ENCODE peak calls at places on chromosomes 4 and X, in nine cellular contexts. F is GM12878, K is K562, N is A549, G is GM23338, Y is HCT116, H is Panc1, S is HepG2, Z is SK-N-SH. U is an unnamed sample.

GRCh38 chrX:107483976-107484726 is 34.7 kb downstream of the FRMPD3 start:
- DNase-seq in F (no peak), K (peak), N (no peak), G (peak), Y (no peak), H (no peak), S (no peak), Z (peak), U (no peak)

GRCh38 chr4:31275906-31276305 is 555.7 kb downstream of the PCDH7 start:
- DNase-seq in F (no peak), K (no peak), N (no peak), G (peak), Y (no peak), H (no peak), S (no peak), Z (no peak), U (no peak)

GRCh38 chr4:1058198-1058996 is 47.0 kb downstream of the FGFRL1 start:
- DNase-seq in F (no peak), K (no peak), N (no peak), G (no peak), Y (no peak), H (no peak), S (no peak), Z (no peak), U (no peak)

GRCh38 chr4:157821814-157822213 is 351.0 kb downstream of the GASK1B start:
- DNase-seq in F (no peak), K (no peak), N (no peak), G (no peak), Y (no peak), H (no peak), S (no peak), Z (no peak), U (no peak)

GRCh38 chr4:81214518-81215218 is 354 bp downstream of the PRKG2 start:
- DNase-seq in F (no peak), K (no peak), N (no peak), G (peak), Y (no peak), H (no peak), S (no peak), Z (peak), U (no peak)

GRCh38 chr4:111842336-111842735 is 302.9 kb upstream of the FAM241A start:
- DNase-seq in F (no peak), K (no peak), N (no peak), G (no peak), Y (no peak), H (no peak), S (no peak), Z (no peak), U (no peak)

GRCh38 chr4:99379571-99379970 is 27.0 kb upstream of the ADH1C start:
- DNase-seq in F (no peak), K (no peak), N (no peak), G (no peak), Y (no peak), H (no peak), S (no peak), Z (no peak), U (no peak)

GRCh38 chrX:119687661-119688413 is 5.1 kb downstream of the SEPTIN6 start:
- DNase-seq in F (no peak), K (no peak), N (no peak), G (no peak), Y (no peak), H (no peak), S (no peak), Z (no peak), U (no peak)

GRCh38 chr4:123554263-123554662 is 157.7 kb downstream of the SPRY1 start:
- DNase-seq in F (no peak), K (no peak), N (no peak), G (no peak), Y (no peak), H (no peak), S (no peak), Z (no peak), U (no peak)

GRCh38 chr4:88953400-88953799 is 103.6 kb downstream of the FAM13A start:
- DNase-seq in F (peak), K (no peak), N (no peak), G (no peak), Y (no peak), H (no peak), S (no peak), Z (no peak), U (no peak)

GRCh38 chr4:24915121-24915922 is 2.5 kb upstream of the CCDC149 start:
- DNase-seq in F (no peak), K (no peak), N (no peak), G (peak), Y (no peak), H (no peak), S (peak), Z (no peak), U (no peak)

GRCh38 chr4:119118397-119118796 is 17.2 kb upstream of the MYOZ2 start:
- DNase-seq in F (no peak), K (no peak), N (no peak), G (no peak), Y (no peak), H (no peak), S (no peak), Z (no peak), U (peak)

GRCh38 chrX:120697053-120697452 is 67.2 kb upstream of the C1GALT1C1 start:
- DNase-seq in F (peak), K (no peak), N (no peak), G (no peak), Y (no peak), H (no peak), S (no peak), Z (no peak), U (no peak)

GRCh38 chr4:5378002-5378401 is 326.7 kb downstream of the STK32B start:
- DNase-seq in F (no peak), K (peak), N (no peak), G (peak), Y (peak), H (no peak), S (peak), Z (no peak), U (no peak)

GRCh38 chr4:8177544-8177943 is 18.9 kb upstream of the ABLIM2 start:
- DNase-seq in F (no peak), K (no peak), N (no peak), G (no peak), Y (no peak), H (no peak), S (no peak), Z (peak), U (no peak)

GRCh38 chr4:177185151-177185550 is 124.5 kb upstream of the NEIL3 start:
- DNase-seq in F (no peak), K (no peak), N (no peak), G (no peak), Y (no peak), H (no peak), S (no peak), Z (no peak), U (no peak)

GRCh38 chr4:57370691-57371090 is 260.5 kb upstream of the IGFBP7 start:
- DNase-seq in F (no peak), K (no peak), N (no peak), G (no peak), Y (no peak), H (no peak), S (no peak), Z (no peak), U (no peak)

GRCh38 chr4:7964890-7965662 is 25.4 kb upstream of the AFAP1 start:
- DNase-seq in F (no peak), K (no peak), N (no peak), G (peak), Y (no peak), H (no peak), S (no peak), Z (no peak), U (no peak)

GRCh38 chr4:124019749-124020549 is 623.4 kb downstream of the SPRY1 start:
- DNase-seq in F (no peak), K (no peak), N (no peak), G (no peak), Y (no peak), H (no peak), S (no peak), Z (no peak), U (no peak)

GRCh38 chrX:69538321-69538876 is 34.3 kb downstream of the NALF2 start:
- DNase-seq in F (no peak), K (peak), N (peak), G (peak), Y (peak), H (no peak), S (peak), Z (peak), U (peak)

GRCh38 chr4:150152764-150153163 is 74.5 kb downstream of the DCLK2 start:
- DNase-seq in F (no peak), K (no peak), N (no peak), G (no peak), Y (no peak), H (no peak), S (no peak), Z (no peak), U (no peak)

GRCh38 chr4:40550900-40551546 is 78.6 kb downstream of the RBM47 start:
- DNase-seq in F (peak), K (peak), N (peak), G (peak), Y (peak), H (peak), S (peak), Z (no peak), U (peak)

GRCh38 chr4:48899950-48900349 is 6.6 kb downstream of the OCIAD2 start:
- DNase-seq in F (no peak), K (no peak), N (no peak), G (no peak), Y (no peak), H (no peak), S (no peak), Z (no peak), U (no peak)
- H3K27ac ChIP-seq in F (peak), K (peak), N (peak), G (peak), Y (no peak), H (peak), S (no peak), Z (no peak), U (peak)

GRCh38 chr4:100933628-100934027 is 413.7 kb downstream of the PPP3CA start:
- DNase-seq in F (no peak), K (no peak), N (no peak), G (no peak), Y (no peak), H (no peak), S (no peak), Z (no peak), U (no peak)
- H3K4me3 ChIP-seq in F (no peak), K (no peak), N (no peak), G (no peak), Y (no peak), H (no peak), S (no peak), Z (no peak), U (no peak)

DNA sequence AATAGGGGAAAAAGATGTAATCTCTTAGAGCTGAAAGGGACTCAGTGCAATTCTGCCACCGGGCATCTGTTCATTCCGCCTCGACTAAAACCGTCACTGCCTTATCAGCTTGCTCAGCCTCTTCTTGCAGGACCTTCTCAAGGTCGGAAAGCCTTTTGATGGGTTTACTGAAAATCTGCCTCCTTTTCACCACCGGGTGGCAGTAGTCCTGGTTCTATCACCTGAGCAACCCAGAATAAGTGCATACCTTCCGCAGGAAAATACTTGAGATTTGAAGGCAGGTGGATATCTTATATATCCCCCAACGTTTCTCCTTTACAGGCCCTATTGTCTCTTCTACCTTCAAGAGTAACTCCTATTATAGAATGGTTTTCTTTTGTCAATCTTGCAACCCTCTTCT is 103.4 kb upstream of the PAK3 start:
- DNase-seq in F (no peak), K (peak), N (peak), G (peak), Y (no peak), H (peak), S (peak), Z (peak), U (peak)
- TF ChIP-seq REST in F (no peak), K (no peak), N (no peak), G (no peak), Y (no peak), H (no peak), S (no peak), Z (no peak), U (no peak)

DNA sequence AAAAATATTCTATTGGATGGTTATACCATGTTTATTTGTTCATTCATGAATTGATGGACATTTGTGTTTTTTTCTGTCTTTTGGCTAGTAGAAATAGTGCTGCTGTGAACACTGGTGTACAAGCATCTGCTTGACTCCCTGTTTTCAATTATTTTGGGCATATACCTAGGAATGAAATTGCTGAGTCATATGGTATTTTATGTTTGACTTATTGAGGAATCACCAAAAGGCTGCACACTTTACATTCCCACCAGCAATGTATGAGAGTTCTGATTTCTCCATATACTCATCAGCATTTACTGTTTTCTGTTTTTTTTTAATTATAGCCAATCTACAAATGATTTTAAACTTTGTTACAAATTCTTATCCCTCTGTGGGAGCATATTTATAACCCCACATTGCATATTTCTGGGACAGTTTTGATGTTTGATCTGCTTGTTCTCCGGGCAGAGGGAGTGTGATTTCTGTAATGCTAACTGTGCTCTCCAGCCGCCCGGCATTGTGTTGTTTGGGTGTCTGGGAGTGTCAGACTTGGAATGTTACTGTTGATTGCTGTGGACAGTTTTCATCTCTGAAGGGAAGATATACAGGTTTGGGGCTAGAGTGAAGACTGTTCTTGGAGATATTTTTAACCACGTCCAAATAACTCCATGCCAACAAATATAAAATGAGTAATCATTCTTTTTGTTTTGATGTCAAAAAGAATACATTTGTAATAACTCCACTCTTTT is 60.5 kb upstream of the PGRMC2 start:
- DNase-seq in F (no peak), K (no peak), N (no peak), G (no peak), Y (no peak), H (no peak), S (no peak), Z (no peak), U (no peak)
- H3K27ac ChIP-seq in F (no peak), K (peak), N (peak), G (no peak), Y (no peak), H (no peak), S (no peak), Z (peak), U (no peak)

GRCh38 chr4:10371121-10371520 is 86.1 kb downstream of the ZNF518B start:
- DNase-seq in F (no peak), K (no peak), N (no peak), G (no peak), Y (no peak), H (no peak), S (no peak), Z (no peak), U (no peak)

GRCh38 chr4:10371869-10372471 is 85.3 kb downstream of the ZNF518B start:
- DNase-seq in F (no peak), K (peak), N (no peak), G (peak), Y (no peak), H (no peak), S (no peak), Z (no peak), U (no peak)

GRCh38 chr4:10364194-10364593 is 93.0 kb downstream of the ZNF518B start:
- DNase-seq in F (no peak), K (no peak), N (no peak), G (no peak), Y (no peak), H (no peak), S (no peak), Z (no peak), U (no peak)

GRCh38 chr4:10366628-10367027 is 90.6 kb downstream of the ZNF518B start:
- DNase-seq in F (no peak), K (no peak), N (no peak), G (no peak), Y (no peak), H (no peak), S (no peak), Z (no peak), U (no peak)

DNA sequence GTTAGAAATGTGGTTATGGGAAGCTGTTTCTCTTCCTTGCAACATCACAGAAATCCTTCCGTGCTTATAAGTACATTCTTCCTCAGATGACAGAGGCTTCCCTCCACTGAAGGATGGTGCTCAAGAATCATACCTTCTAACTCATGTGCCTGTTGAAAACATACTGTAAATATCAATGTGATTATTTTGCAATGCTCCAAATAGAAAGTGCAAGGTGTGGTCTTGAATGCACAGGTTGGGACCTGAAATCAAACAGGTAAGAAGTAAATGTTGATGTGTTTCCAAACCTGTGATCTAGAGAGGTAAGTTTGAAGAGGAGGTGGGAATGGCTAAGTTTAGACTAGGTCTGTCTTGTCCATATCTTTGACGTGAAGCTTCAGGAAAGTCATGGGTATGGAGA is 87.7 kb downstream of the ZNF518B start:
- DNase-seq in F (no peak), K (no peak), N (no peak), G (no peak), Y (no peak), H (no peak), S (no peak), Z (no peak), U (no peak)
- H3K4me3 ChIP-seq in F (no peak), K (no peak), N (no peak), G (no peak), Y (no peak), H (no peak), S (no peak), Z (no peak), U (no peak)

DNA sequence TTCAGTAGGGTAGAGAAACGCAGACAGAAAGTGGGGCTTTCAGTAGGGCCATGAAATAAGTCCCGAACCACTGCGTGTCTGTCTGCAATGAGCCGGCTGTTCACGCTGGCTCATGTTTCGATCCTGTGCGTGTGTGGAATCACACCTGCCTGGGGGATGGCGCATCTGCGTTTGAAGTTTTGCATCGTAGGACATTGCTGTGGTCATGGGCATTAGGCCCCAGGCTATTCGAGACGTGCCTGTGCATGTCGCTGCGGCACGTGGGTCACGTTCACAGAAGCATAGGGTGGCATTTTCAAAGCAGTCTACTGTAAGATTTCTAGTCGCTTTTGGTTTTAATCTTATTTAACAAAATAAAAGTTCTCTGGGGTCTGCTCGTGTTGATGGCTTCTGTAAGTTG is 25.5 kb upstream of the HGFAC start:
- DNase-seq in F (no peak), K (no peak), N (no peak), G (no peak), Y (no peak), H (no peak), S (no peak), Z (no peak), U (no peak)
- TF ChIP-seq REST in F (no peak), K (no peak), N (no peak), G (no peak), Y (no peak), H (no peak), S (no peak), Z (no peak), U (no peak)

GRCh38 chrX:154603438-154604430 is 15.3 kb downstream of the CTAG1B start:
- DNase-seq in F (no peak), K (no peak), N (peak), G (no peak), Y (peak), H (peak), S (no peak), Z (no peak), U (no peak)
- H3K27ac ChIP-seq in F (no peak), K (no peak), N (peak), G (no peak), Y (peak), H (peak), S (no peak), Z (no peak), U (no peak)

GRCh38 chr4:48267574-48267973 is 2.1 kb downstream of the TEC start:
- DNase-seq in F (no peak), K (no peak), N (no peak), G (no peak), Y (no peak), H (no peak), S (no peak), Z (no peak), U (no peak)
- H3K4me3 ChIP-seq in F (peak), K (peak), N (no peak), G (no peak), Y (no peak), H (no peak), S (no peak), Z (no peak), U (no peak)

GRCh38 chr4:174402470-174403176 is 118.9 kb downstream of the CEP44 start:
- DNase-seq in F (no peak), K (no peak), N (peak), G (no peak), Y (no peak), H (no peak), S (no peak), Z (no peak), U (no peak)

GRCh38 chr4:174401471-174402130 is 117.9 kb downstream of the CEP44 start:
- DNase-seq in F (no peak), K (no peak), N (peak), G (no peak), Y (no peak), H (no peak), S (no peak), Z (no peak), U (no peak)

GRCh38 chr4:174394915-174395314 is 111.2 kb downstream of the CEP44 start:
- DNase-seq in F (no peak), K (no peak), N (no peak), G (no peak), Y (no peak), H (no peak), S (no peak), Z (no peak), U (no peak)

GRCh38 chr4:174396599-174396998 is 112.9 kb downstream of the CEP44 start:
- DNase-seq in F (no peak), K (no peak), N (no peak), G (no peak), Y (no peak), H (no peak), S (no peak), Z (no peak), U (no peak)

DNA sequence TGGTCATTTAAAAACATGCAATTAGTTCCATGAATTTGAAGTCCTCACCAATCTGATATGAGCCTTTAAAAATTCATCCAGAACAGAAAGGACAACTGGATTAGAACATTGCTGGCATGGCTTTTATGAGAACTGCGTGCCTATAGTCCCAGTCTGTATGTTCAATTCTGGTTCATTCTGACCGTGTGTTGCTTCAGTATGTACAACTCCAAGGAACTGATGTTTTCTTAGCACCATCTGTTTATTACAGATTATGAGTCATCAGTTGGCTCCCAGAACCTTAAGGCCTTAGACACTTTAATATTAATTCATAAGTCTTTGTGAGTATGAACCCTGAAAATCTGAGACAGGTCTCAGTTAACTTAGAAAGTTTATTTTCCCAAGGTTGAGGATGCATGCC is 115.0 kb downstream of the CEP44 start:
- DNase-seq in F (no peak), K (peak), N (no peak), G (no peak), Y (no peak), H (no peak), S (no peak), Z (no peak), U (no peak)
- TF ChIP-seq REST in F (no peak), K (no peak), N (no peak), G (no peak), Y (no peak), H (no peak), S (no peak), Z (no peak), U (no peak)

GRCh38 chrX:151391722-151392121 is 5.3 kb upstream of the VMA21 start:
- DNase-seq in F (no peak), K (peak), N (no peak), G (peak), Y (no peak), H (no peak), S (no peak), Z (no peak), U (no peak)

GRCh38 chrX:151384807-151385206 is 12.2 kb upstream of the VMA21 start:
- DNase-seq in F (no peak), K (no peak), N (no peak), G (peak), Y (no peak), H (no peak), S (no peak), Z (no peak), U (no peak)

GRCh38 chrX:151386838-151387459 is 10.1 kb upstream of the VMA21 start:
- DNase-seq in F (no peak), K (no peak), N (no peak), G (no peak), Y (no peak), H (no peak), S (no peak), Z (no peak), U (no peak)
- H3K27ac ChIP-seq in F (no peak), K (no peak), N (no peak), G (no peak), Y (no peak), H (no peak), S (no peak), Z (no peak), U (no peak)

U was measured in HL-60.